ENCODE peak calls at places on chromosomes 3 and 15, in eight cellular contexts. I, L, Z, W, S, A, C and G are unnamed samples.

GRCh38 chr3:45499529-45499928 is 95.0 kb upstream of the LIMD1 start:
- DNase-seq in I (peak; percentile 34), L (no peak), Z (no peak), W (no peak), S (peak; percentile 59), A (no peak), C (peak; percentile 74), G (no peak)

GRCh38 chr3:33438871-33439270 is 1.3 kb downstream of the UBP1 start:
- DNase-seq in I (no peak), L (no peak), Z (no peak), W (no peak), S (peak; percentile 9), A (no peak), C (no peak), G (no peak)

GRCh38 chr15:70055601-70056051 is 42.1 kb downstream of the TLE3 start:
- DNase-seq in I (no peak), L (no peak), Z (no peak), W (no peak), S (no peak), A (no peak), C (no peak), G (no peak)

GRCh38 chr3:181712505-181713299 is 977 bp downstream of the SOX2 start:
- DNase-seq in I (peak; percentile 58), L (peak; percentile 71), Z (no peak), W (no peak), S (peak; percentile 68), A (peak; percentile 39), C (no peak), G (peak; percentile 33)

GRCh38 chr3:14583543-14584091 is 43.5 kb upstream of the GRIP2 start:
- DNase-seq in I (no peak), L (no peak), Z (no peak), W (no peak), S (no peak), A (no peak), C (no peak), G (no peak)

GRCh38 chr3:71035886-71036285 is 547.6 kb downstream of the FOXP1 start:
- DNase-seq in I (no peak), L (no peak), Z (no peak), W (no peak), S (no peak), A (no peak), C (no peak), G (no peak)

GRCh38 chr15:85532689-85533088 is 152.3 kb downstream of the AKAP13 start:
- DNase-seq in I (no peak), L (no peak), Z (no peak), W (no peak), S (no peak), A (peak; percentile 75), C (no peak), G (peak; percentile 72)

GRCh38 chr3:195095035-195095703 is 175.8 kb downstream of the XXYLT1 start:
- DNase-seq in I (no peak), L (peak; percentile 19), Z (no peak), W (peak; percentile 38), S (no peak), A (no peak), C (no peak), G (no peak)

GRCh38 chr3:40875581-40875980 is 323.7 kb upstream of the CTNNB1 start:
- DNase-seq in I (no peak), L (no peak), Z (no peak), W (no peak), S (no peak), A (no peak), C (no peak), G (no peak)

GRCh38 chr3:197522881-197523342 is 32.9 kb downstream of the BDH1 start:
- DNase-seq in I (no peak), L (no peak), Z (no peak), W (no peak), S (no peak), A (no peak), C (peak; percentile 66), G (no peak)

GRCh38 chr3:13200465-13200864 is 127.2 kb upstream of the IQSEC1 start:
- DNase-seq in I (no peak), L (no peak), Z (no peak), W (no peak), S (no peak), A (no peak), C (no peak), G (no peak)

GRCh38 chr15:50116477-50116876 is 2.6 kb downstream of the ATP8B4 start:
- DNase-seq in I (peak; percentile 73), L (peak; percentile 6), Z (no peak), W (no peak), S (peak; percentile 30), A (no peak), C (peak; percentile 22), G (no peak)

GRCh38 chr3:130960139-130960779 is 66.4 kb downstream of the ASTE1 start:
- DNase-seq in I (no peak), L (no peak), Z (no peak), W (no peak), S (no peak), A (no peak), C (no peak), G (no peak)

GRCh38 chr3:123627673-123628670 is 43.1 kb upstream of the HACD2 start:
- DNase-seq in I (no peak), L (no peak), Z (no peak), W (no peak), S (peak; percentile 34), A (peak; percentile 85), C (no peak), G (peak; percentile 67)

GRCh38 chr3:112806903-112807302 is 39.8 kb downstream of the CD200R1L start:
- DNase-seq in I (no peak), L (no peak), Z (no peak), W (no peak), S (no peak), A (no peak), C (no peak), G (no peak)

GRCh38 chr3:135896613-135897012 is 68.9 kb upstream of the PPP2R3A start:
- DNase-seq in I (no peak), L (peak; percentile 9), Z (no peak), W (no peak), S (no peak), A (no peak), C (no peak), G (no peak)

GRCh38 chr3:53255775-53256703 is at the start of gene TKT:
- DNase-seq in I (peak; percentile 82), L (peak; percentile 77), Z (peak; percentile 31), W (peak; percentile 91), S (peak; percentile 91), A (peak; percentile 92), C (peak; percentile 83), G (peak; percentile 85)
- H3K4me3 ChIP-seq in I (peak within 1 kb of the TSS; percentile 100), L (peak within 1 kb of the TSS; percentile 86), Z (peak within 1 kb of the TSS; percentile 77), W (peak within 1 kb of the TSS; percentile 99), S (peak within 1 kb of the TSS; percentile 82), A (peak within 1 kb of the TSS; percentile 89), C (peak within 1 kb of the TSS; percentile 97), G (peak within 1 kb of the TSS; percentile 88)

DNA sequence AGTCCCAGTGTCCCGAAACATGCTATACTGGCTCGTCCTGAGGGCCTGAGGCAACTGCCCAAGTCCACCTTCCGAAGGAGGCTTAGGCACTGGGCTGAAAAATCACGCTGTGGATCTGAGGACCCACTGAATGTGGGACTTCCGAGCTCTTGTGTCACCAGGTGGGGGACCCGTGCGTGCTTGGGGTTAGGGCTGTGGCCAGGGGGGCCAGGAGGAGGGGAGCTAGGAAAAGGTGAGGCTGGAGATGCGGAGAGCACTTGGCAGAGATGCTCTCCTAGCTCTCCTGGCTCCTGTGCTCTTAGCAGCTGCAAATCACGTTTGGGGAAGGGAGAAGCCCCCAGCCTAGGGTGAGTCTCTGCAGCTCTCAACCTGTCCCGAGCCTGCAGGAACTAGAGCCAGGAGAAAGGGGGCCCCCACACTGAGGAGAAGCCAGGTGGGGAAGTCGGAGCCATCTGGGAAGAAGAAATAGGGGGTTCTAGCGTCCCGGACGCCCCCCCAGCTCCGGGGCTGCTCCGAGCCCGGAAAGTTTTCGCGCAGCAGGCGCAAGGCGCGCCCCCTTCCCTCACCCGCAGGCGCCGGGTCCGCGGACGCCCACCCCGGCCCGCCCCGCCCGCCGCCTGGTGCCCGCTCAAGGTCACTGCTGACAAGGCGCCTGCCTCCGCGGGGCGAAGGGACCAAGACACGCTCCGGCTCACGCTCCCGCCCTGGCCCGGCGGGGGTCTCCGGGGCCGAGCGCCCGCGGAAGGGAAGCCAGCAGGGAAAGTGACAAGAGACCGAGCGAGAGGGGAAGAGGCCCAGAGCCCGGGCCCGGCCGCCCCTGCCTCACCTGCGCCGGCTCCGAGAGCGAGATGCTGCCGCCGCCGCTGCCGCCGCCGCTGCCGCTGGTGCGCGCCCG is 108.7 kb upstream of the SLC6A11 start:
- DNase-seq in I (no peak), L (no peak), Z (no peak), W (no peak), S (no peak), A (no peak), C (no peak), G (no peak)
- H3K4me3 ChIP-seq in I (peak overlapping the region; percentile 38), L (no peak overlapping the region), Z (no peak overlapping the region), W (peak overlapping the region; percentile 47), S (no peak overlapping the region), A (peak overlapping the region; percentile 27), C (no peak overlapping the region), G (peak overlapping the region; percentile 20)

DNA sequence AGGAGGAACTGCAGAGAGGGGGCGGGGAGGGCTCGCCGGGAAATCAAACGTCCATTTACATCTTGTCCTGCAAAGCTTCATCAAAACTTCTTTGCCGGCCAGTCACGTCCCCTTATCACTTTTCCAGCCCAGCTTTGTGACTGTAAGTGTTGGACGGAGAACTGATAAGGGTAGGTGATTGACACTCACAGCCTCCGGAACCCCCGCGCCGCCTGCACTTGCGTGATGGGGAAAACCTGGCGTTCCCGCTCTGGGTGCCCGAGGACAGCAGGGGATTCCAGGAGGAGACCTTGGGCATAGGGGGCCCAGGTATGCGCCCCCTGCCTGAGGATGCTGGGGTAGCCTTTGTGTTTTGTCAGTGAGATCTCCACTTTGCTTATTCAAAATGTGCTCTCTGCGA is 72.8 kb upstream of the ANKRD34C start:
- DNase-seq in I (no peak), L (no peak), Z (no peak), W (no peak), S (no peak), A (no peak), C (no peak), G (no peak)
- H3K4me3 ChIP-seq in I (no peak overlapping the region), L (no peak overlapping the region), Z (no peak overlapping the region), W (no peak overlapping the region), S (no peak overlapping the region), A (no peak overlapping the region), C (no peak overlapping the region), G (no peak overlapping the region)

GRCh38 chr15:51737538-51738305 is at the start of gene LYSMD2:
- DNase-seq in I (peak; percentile 54), L (peak; percentile 52), Z (no peak), W (peak; percentile 88), S (peak; percentile 51), A (peak; percentile 78), C (peak; percentile 50), G (peak; percentile 75)

GRCh38 chr15:51736646-51737537 is 563 bp downstream of the LYSMD2 start:
- DNase-seq in I (peak; percentile 50), L (peak; percentile 40), Z (no peak), W (peak; percentile 75), S (peak; percentile 31), A (peak; percentile 53), C (no peak), G (peak; percentile 32)

GRCh38 chr15:51735211-51735610 is 2.2 kb downstream of the LYSMD2 start:
- DNase-seq in I (no peak), L (no peak), Z (no peak), W (no peak), S (no peak), A (no peak), C (no peak), G (no peak)

GRCh38 chr15:51735611-51736010 is 1.8 kb downstream of the LYSMD2 start:
- DNase-seq in I (no peak), L (no peak), Z (no peak), W (no peak), S (no peak), A (no peak), C (no peak), G (no peak)

GRCh38 chr15:51736069-51736468 is 1.4 kb downstream of the LYSMD2 start:
- DNase-seq in I (no peak), L (no peak), Z (no peak), W (no peak), S (peak; percentile 18), A (no peak), C (no peak), G (no peak)
- H3K4me3 ChIP-seq in I (peak overlapping the region; percentile 68), L (no peak overlapping the region), Z (no peak overlapping the region), W (peak overlapping the region; percentile 87), S (no peak overlapping the region), A (peak overlapping the region; percentile 86), C (peak overlapping the region; percentile 65), G (no peak overlapping the region)